ENCODE peak calls at places on chromosome 22, in seven cellular contexts. X is left cardiac atrium; Z is posterior vena cava; Y is effector memory CD8-positive, alpha-beta T cell; P is substantia nigra; C is mucosa of descending colon; H is NCI-H345. E is an unnamed sample.

GRCh38 chr22:27632451-27633295 is 168.9 kb downstream of the MN1 start:
- DNase-seq in X (peak), Z (peak), Y (no peak), P (no peak), C (no peak), H (no peak), E (no peak)

GRCh38 chr22:19797631-19798319 is 37.2 kb downstream of the TBX1 start:
- DNase-seq in X (peak), Z (no peak), Y (no peak), P (no peak), C (peak), H (no peak), E (no peak)

GRCh38 chr22:48566741-48567140 is 1260.9 kb downstream of the BRD1 start:
- DNase-seq in X (no peak), Z (no peak), Y (no peak), P (no peak), C (peak), H (no peak), E (no peak)

GRCh38 chr22:28410050-28410816 is 269.4 kb downstream of the TTC28 start:
- DNase-seq in X (no peak), Z (no peak), Y (no peak), P (no peak), C (no peak), H (no peak), E (no peak)

GRCh38 chr22:30402036-30402759 is 5.4 kb downstream of the SEC14L2 start:
- DNase-seq in X (no peak), Z (no peak), Y (no peak), P (no peak), C (no peak), H (no peak), E (no peak)

GRCh38 chr22:27799334-27800249 is 2.0 kb downstream of the MN1 start:
- DNase-seq in X (peak), Z (no peak), Y (no peak), P (no peak), C (no peak), H (no peak), E (no peak)

GRCh38 chr22:37051629-37052385 is at the start of gene KCTD17:
- DNase-seq in X (peak), Z (peak), Y (peak), P (peak), C (peak), H (peak), E (peak)

GRCh38 chr22:31098633-31099110 is 8.7 kb downstream of the SELENOM start:
- DNase-seq in X (peak), Z (no peak), Y (no peak), P (no peak), C (peak), H (no peak), E (no peak)

GRCh38 chr22:20552450-20552894 is 45.1 kb downstream of the MED15 start:
- DNase-seq in X (peak), Z (peak), Y (no peak), P (peak), C (peak), H (no peak), E (no peak)

GRCh38 chr22:21726650-21727049 is 8.9 kb downstream of the YPEL1 start:
- DNase-seq in X (no peak), Z (no peak), Y (peak), P (no peak), C (no peak), H (peak), E (no peak)

GRCh38 chr22:49486225-49486624 is 341.4 kb downstream of the BRD1 start:
- DNase-seq in X (no peak), Z (no peak), Y (no peak), P (no peak), C (no peak), H (no peak), E (no peak)

GRCh38 chr22:37410174-37411055 is 16.9 kb downstream of the ELFN2 start:
- DNase-seq in X (peak), Z (no peak), Y (no peak), P (no peak), C (no peak), H (no peak), E (no peak)

GRCh38 chr22:30572210-30572609 is 2.3 kb downstream of the GAL3ST1 start:
- DNase-seq in X (no peak), Z (no peak), Y (no peak), P (no peak), C (no peak), H (no peak), E (no peak)

GRCh38 chr22:32808038-32808445 is 6.5 kb downstream of the TIMP3 start:
- DNase-seq in X (no peak), Z (no peak), Y (no peak), P (no peak), C (no peak), H (no peak), E (no peak)

E was measured in putamen.